ENCODE peak calls at places on chromosomes 12 and 14, in ten cellular contexts. C is HEK293T; K is ovary; T is T-helper 9 cell; O is stimulated activated effector memory CD8-positive, alpha-beta T cell treated with anti-CD3 and anti-CD28 coated beads, Interleukin-12 subunit alpha, Interleukin-12 subunit beta, amount 100 ng/mL, for 72 hours; F is CD8-positive, alpha-beta T cell; Z is RWPE1; P is T-helper 2 cell; X is A549; R is RKO. Y is an unnamed sample.

GRCh38 chr14:53365516-53366130 is 212.5 kb upstream of the DDHD1 start:
- DNase-seq in C (no peak), K (no peak), T (no peak), O (no peak), F (no peak), Z (no peak), P (no peak), X (no peak), R (no peak), Y (no peak)

GRCh38 chr14:33529773-33530172 is 421.1 kb downstream of the EGLN3 start:
- DNase-seq in C (no peak), K (no peak), T (no peak), O (no peak), F (no peak), Z (no peak), P (no peak), X (no peak), R (no peak), Y (no peak)

GRCh38 chr14:72590577-72590976 is 303.3 kb downstream of the DPF3 start:
- DNase-seq in C (no peak), K (no peak), T (no peak), O (no peak), F (no peak), Z (no peak), P (no peak), X (no peak), R (no peak), Y (no peak)

GRCh38 chr14:57816568-57817284 is 49.2 kb downstream of the SLC35F4 start:
- DNase-seq in C (no peak), K (no peak), T (no peak), O (no peak), F (no peak), Z (peak; percentile 32), P (no peak), X (no peak), R (peak; percentile 49), Y (no peak)

GRCh38 chr14:52824479-52824878 is 33.1 kb upstream of the GNPNAT1 start:
- DNase-seq in C (no peak), K (no peak), T (no peak), O (no peak), F (no peak), Z (no peak), P (no peak), X (no peak), R (no peak), Y (no peak)

GRCh38 chr12:19739195-19739776 is 300.0 kb downstream of the AEBP2 start:
- DNase-seq in C (peak; percentile 20), K (no peak), T (no peak), O (no peak), F (no peak), Z (peak; percentile 21), P (no peak), X (peak; percentile 74), R (peak; percentile 59), Y (peak; percentile 50)

GRCh38 chr14:69973846-69974245 is 94.6 kb downstream of the SMOC1 start:
- DNase-seq in C (no peak), K (no peak), T (no peak), O (no peak), F (no peak), Z (no peak), P (no peak), X (no peak), R (no peak), Y (no peak)

GRCh38 chr14:34693228-34693939 is 21.0 kb downstream of the CFL2 start:
- DNase-seq in C (no peak), K (peak; percentile 13), T (no peak), O (no peak), F (no peak), Z (no peak), P (no peak), X (peak; percentile 83), R (no peak), Y (no peak)

GRCh38 chr12:11723993-11724392 is 74.5 kb downstream of the ETV6 start:
- DNase-seq in C (peak; percentile 21), K (no peak), T (no peak), O (no peak), F (no peak), Z (no peak), P (no peak), X (no peak), R (no peak), Y (no peak)

GRCh38 chr12:105740337-105740736 is 398.4 kb downstream of the NUAK1 start:
- DNase-seq in C (no peak), K (no peak), T (no peak), O (no peak), F (no peak), Z (no peak), P (no peak), X (no peak), R (no peak), Y (no peak)

GRCh38 chr12:3532931-3533702 is 42.1 kb downstream of the PRMT8 start:
- DNase-seq in C (no peak), K (no peak), T (no peak), O (no peak), F (no peak), Z (no peak), P (no peak), X (no peak), R (no peak), Y (no peak)

GRCh38 chr12:96249196-96250118 is 55.3 kb downstream of the ELK3 start:
- DNase-seq in C (no peak), K (no peak), T (no peak), O (no peak), F (no peak), Z (no peak), P (no peak), X (no peak), R (no peak), Y (no peak)

GRCh38 chr14:58572092-58572853 is 65.5 kb upstream of the DACT1 start:
- DNase-seq in C (no peak), K (no peak), T (no peak), O (no peak), F (peak; percentile 1), Z (no peak), P (no peak), X (peak; percentile 13), R (no peak), Y (no peak)

GRCh38 chr12:120992989-120993388 is 14.6 kb downstream of the HNF1A start:
- DNase-seq in C (no peak), K (no peak), T (no peak), O (no peak), F (no peak), Z (no peak), P (no peak), X (no peak), R (no peak), Y (no peak)

GRCh38 chr12:58919271-58920101 is 818 bp downstream of the LRIG3 start:
- DNase-seq in C (peak; percentile 22), K (peak; percentile 52), T (no peak), O (no peak), F (no peak), Z (peak; percentile 48), P (no peak), X (peak; percentile 41), R (peak; percentile 57), Y (peak; percentile 17)

GRCh38 chr12:71865166-71865713 is 25.7 kb downstream of the TBC1D15 start:
- DNase-seq in C (no peak), K (no peak), T (no peak), O (no peak), F (no peak), Z (peak; percentile 26), P (no peak), X (peak; percentile 10), R (peak; percentile 16), Y (no peak)

GRCh38 chr12:93950321-93950720 is 198.1 kb upstream of the PLXNC1 start:
- DNase-seq in C (no peak), K (no peak), T (no peak), O (no peak), F (no peak), Z (no peak), P (no peak), X (no peak), R (no peak), Y (no peak)

GRCh38 chr14:99698642-99699041 is 14.5 kb downstream of the CYP46A1 start:
- DNase-seq in C (peak; percentile 2), K (no peak), T (no peak), O (peak; percentile 36), F (no peak), Z (no peak), P (no peak), X (no peak), R (no peak), Y (no peak)

GRCh38 chr14:75283162-75283883 is 4.7 kb downstream of the FOS start:
- DNase-seq in C (no peak), K (no peak), T (peak; percentile 44), O (no peak), F (no peak), Z (no peak), P (no peak), X (peak; percentile 89), R (peak; percentile 34), Y (no peak)

GRCh38 chr12:110246690-110247339 is 34.2 kb upstream of the ATP2A2 start:
- DNase-seq in C (no peak), K (peak; percentile 55), T (no peak), O (no peak), F (no peak), Z (no peak), P (no peak), X (no peak), R (no peak), Y (no peak)

GRCh38 chr14:102760485-102761193 is 16.6 kb upstream of the TRAF3 start:
- DNase-seq in C (no peak), K (no peak), T (no peak), O (no peak), F (no peak), Z (no peak), P (no peak), X (no peak), R (no peak), Y (no peak)

GRCh38 chr12:130761537-130762318 is 45.6 kb upstream of the RIMBP2 start:
- DNase-seq in C (peak; percentile 59), K (peak; percentile 38), T (peak; percentile 42), O (peak; percentile 70), F (peak; percentile 34), Z (peak; percentile 77), P (no peak), X (peak; percentile 72), R (peak; percentile 58), Y (peak; percentile 58)

GRCh38 chr12:57632369-57632897 is 568 bp downstream of the B4GALNT1 start:
- DNase-seq in C (no peak), K (no peak), T (no peak), O (peak; percentile 68), F (no peak), Z (no peak), P (no peak), X (peak; percentile 43), R (no peak), Y (no peak)

GRCh38 chr14:75277000-75277795 is 1.4 kb upstream of the FOS start:
- DNase-seq in C (peak; percentile 71), K (peak; percentile 84), T (peak; percentile 68), O (peak; percentile 74), F (no peak), Z (peak; percentile 84), P (peak; percentile 47), X (peak; percentile 90), R (peak; percentile 87), Y (peak; percentile 88)

GRCh38 chr12:45191239-45191638 is 24.7 kb upstream of the ANO6 start:
- DNase-seq in C (no peak), K (no peak), T (no peak), O (no peak), F (no peak), Z (peak; percentile 10), P (no peak), X (peak; percentile 24), R (peak; percentile 44), Y (no peak)

GRCh38 chr12:11823043-11823442 is 173.6 kb downstream of the ETV6 start:
- DNase-seq in C (no peak), K (no peak), T (no peak), O (no peak), F (no peak), Z (no peak), P (no peak), X (no peak), R (no peak), Y (no peak)

GRCh38 chr14:58796636-58797429 is 159.1 kb downstream of the DACT1 start:
- DNase-seq in C (no peak), K (no peak), T (no peak), O (no peak), F (no peak), Z (peak; percentile 13), P (no peak), X (no peak), R (no peak), Y (peak; percentile 12)

GRCh38 chr14:105660816-105661531 is 134.6 kb downstream of the TMEM121 start:
- DNase-seq in C (no peak), K (no peak), T (no peak), O (no peak), F (no peak), Z (no peak), P (no peak), X (no peak), R (no peak), Y (no peak)

Y was measured in endothelial cell.